ENCODE peak calls at places on chromosome 10, in five cellular contexts. C is NCI-H2107; W is islet precursor cell; E is naive thymus-derived CD4-positive, alpha-beta T cell; B is left cardiac atrium. J is an unnamed sample.

GRCh38 chr10:125152646-125153368 is 7.6 kb downstream of the CTBP2 start:
- DNase-seq in C (no peak), W (peak; percentile 53), E (no peak), B (peak; percentile 55), J (no peak)

GRCh38 chr10:44383749-44384600 is 922 bp downstream of the CXCL12 start:
- DNase-seq in C (no peak), W (peak; percentile 76), E (no peak), B (peak; percentile 39), J (no peak)

GRCh38 chr10:62790571-62790970 is 13.9 kb upstream of the ADO start:
- DNase-seq in C (no peak), W (no peak), E (no peak), B (no peak), J (no peak)

GRCh38 chr10:8037941-8038894 is 16.3 kb upstream of the GATA3 start:
- DNase-seq in C (no peak), W (no peak), E (no peak), B (no peak), J (no peak)

GRCh38 chr10:69285699-69286098 is 7.4 kb downstream of the HK1 start:
- DNase-seq in C (no peak), W (peak; percentile 37), E (no peak), B (no peak), J (no peak)

GRCh38 chr10:88804083-88804812 is 1.7 kb downstream of the LIPM start:
- DNase-seq in C (no peak), W (no peak), E (no peak), B (no peak), J (no peak)

GRCh38 chr10:111076682-111077661 is at the start of gene ADRA2A:
- DNase-seq in C (peak; percentile 24), W (peak; percentile 86), E (peak; percentile 28), B (peak; percentile 28), J (peak; percentile 43)

GRCh38 chr10:80924063-80924952 is 386.6 kb downstream of the SH2D4B start:
- DNase-seq in C (no peak), W (peak; percentile 70), E (no peak), B (peak; percentile 34), J (no peak)

GRCh38 chr10:72126184-72126871 is 38.0 kb upstream of the SPOCK2 start:
- DNase-seq in C (no peak), W (no peak), E (no peak), B (no peak), J (no peak)

GRCh38 chr10:11808808-11809207 is 14.3 kb upstream of the PROSER2 start:
- DNase-seq in C (no peak), W (no peak), E (no peak), B (no peak), J (no peak)

GRCh38 chr10:60737242-60737641 is 41.0 kb upstream of the CDK1 start:
- DNase-seq in C (no peak), W (no peak), E (no peak), B (no peak), J (no peak)

GRCh38 chr10:130774871-130775270 is 536.6 kb downstream of the TCERG1L start:
- DNase-seq in C (no peak), W (no peak), E (no peak), B (no peak), J (no peak)

GRCh38 chr10:71746344-71747037 is 26.8 kb downstream of the VSIR start:
- DNase-seq in C (no peak), W (peak; percentile 71), E (no peak), B (peak; percentile 74), J (no peak)

J was measured in NCI-H510A.